ENCODE peak calls at places on chromosomes 2 and 18, in four cellular contexts. D is putamen, F is osteocyte, O is NCI-H2081 treated with DMSO at 0.1 percent for 48 hours. Q is an unnamed sample.

GRCh38 chr2:69036926-69037325 is 23.9 kb downstream of the ANTXR1 start:
- DNase-seq in D (no peak), F (no peak), O (no peak), Q (no peak)

GRCh38 chr2:15170068-15170775 is 390.9 kb downstream of the NBAS start:
- DNase-seq in D (no peak), F (no peak), O (no peak), Q (no peak)

GRCh38 chr2:231955758-231956472 is 5.6 kb upstream of the DIS3L2 start:
- DNase-seq in D (no peak), F (peak), O (no peak), Q (no peak)

GRCh38 chr18:11963991-11964484 is 17.3 kb upstream of the IMPA2 start:
- DNase-seq in D (no peak), F (no peak), O (no peak), Q (no peak)

GRCh38 chr18:73283788-73284187 is 416.0 kb upstream of the NETO1 start:
- DNase-seq in D (no peak), F (no peak), O (no peak), Q (no peak)

GRCh38 chr2:119486886-119487285 is 37.4 kb downstream of the SCTR start:
- DNase-seq in D (no peak), F (no peak), O (no peak), Q (no peak)

GRCh38 chr2:12507295-12507694 is 209.4 kb upstream of the TRIB2 start:
- DNase-seq in D (no peak), F (no peak), O (no peak), Q (no peak)

GRCh38 chr2:17620841-17621240 is 80.3 kb downstream of the VSNL1 start:
- DNase-seq in D (no peak), F (no peak), O (no peak), Q (no peak)

GRCh38 chr2:120735750-120736170 is at the start of gene GLI2:
- DNase-seq in D (peak), F (peak), O (no peak), Q (peak)

GRCh38 chr18:79625195-79625923 is 54.2 kb upstream of the CTDP1 start:
- DNase-seq in D (peak), F (no peak), O (no peak), Q (no peak)

GRCh38 chr2:222809582-222809981 is 51.3 kb upstream of the ACSL3 start:
- DNase-seq in D (no peak), F (no peak), O (no peak), Q (no peak)

GRCh38 chr2:191802180-191802579 is 44.7 kb downstream of the CAVIN2 start:
- DNase-seq in D (no peak), F (no peak), O (no peak), Q (no peak)

GRCh38 chr2:115190459-115190858 is 748.0 kb downstream of the DPP10 start:
- DNase-seq in D (no peak), F (no peak), O (no peak), Q (no peak)

GRCh38 chr18:31429623-31430022 is 17.9 kb upstream of the DSG3 start:
- DNase-seq in D (no peak), F (no peak), O (no peak), Q (no peak)

GRCh38 chr18:9716780-9717563 is 8.9 kb downstream of the RAB31 start:
- DNase-seq in D (no peak), F (no peak), O (no peak), Q (no peak)

GRCh38 chr2:3025261-3025660 is 352.4 kb downstream of the EIPR1 start:
- DNase-seq in D (no peak), F (no peak), O (no peak), Q (no peak)

GRCh38 chr2:237616373-237617304 is 10.7 kb upstream of the LRRFIP1 start:
- DNase-seq in D (no peak), F (no peak), O (no peak), Q (no peak)

GRCh38 chr2:240481720-240482119 is 46.3 kb downstream of the GPC1 start:
- DNase-seq in D (no peak), F (peak), O (no peak), Q (no peak)

GRCh38 chr2:161576421-161576820 is 47.8 kb upstream of the SLC4A10 start:
- DNase-seq in D (no peak), F (no peak), O (no peak), Q (no peak)

GRCh38 chr2:96116879-96117533 is 635 bp upstream of the ADRA2B start:
- DNase-seq in D (peak), F (no peak), O (no peak), Q (peak)

GRCh38 chr18:3332376-3332775 is 70.4 kb downstream of the MYL12B start:
- DNase-seq in D (no peak), F (no peak), O (no peak), Q (no peak)

GRCh38 chr2:20170646-20171250 is 54.2 kb downstream of the SDC1 start:
- DNase-seq in D (no peak), F (no peak), O (no peak), Q (no peak)

GRCh38 chr2:237445611-237446332 is 31.8 kb upstream of the COL6A3 start:
- DNase-seq in D (no peak), F (no peak), O (no peak), Q (no peak)

GRCh38 chr2:216535454-216535995 is 36.9 kb downstream of the RPL37A start:
- DNase-seq in D (no peak), F (peak), O (no peak), Q (no peak)

GRCh38 chr18:5914971-5915370 is 19.6 kb upstream of the TMEM200C start:
- DNase-seq in D (no peak), F (no peak), O (no peak), Q (no peak)

GRCh38 chr2:67650292-67651133 is 253.4 kb downstream of the ETAA1 start:
- DNase-seq in D (peak), F (peak), O (no peak), Q (no peak)

GRCh38 chr2:55550368-55551102 is 31.0 kb downstream of the CFAP36 start:
- DNase-seq in D (no peak), F (no peak), O (no peak), Q (no peak)

GRCh38 chr2:177072069-177072468 is 140.5 kb upstream of the HNRNPA3 start:
- DNase-seq in D (peak), F (no peak), O (no peak), Q (no peak)

GRCh38 chr18:46407471-46408166 is 249.4 kb downstream of the LOXHD1 start:
- DNase-seq in D (no peak), F (no peak), O (no peak), Q (no peak)

GRCh38 chr2:46122318-46122970 is 174.8 kb upstream of the EPAS1 start:
- DNase-seq in D (no peak), F (no peak), O (no peak), Q (no peak)

GRCh38 chr2:27929916-27930486 is 39.5 kb downstream of the BABAM2 start:
- DNase-seq in D (no peak), F (no peak), O (no peak), Q (no peak)

GRCh38 chr2:30655660-30656059 is 151.6 kb downstream of the CAPN13 start:
- DNase-seq in D (no peak), F (no peak), O (no peak), Q (no peak)

GRCh38 chr2:69961496-69961895 is at the start of gene ASPRV1:
- DNase-seq in D (peak), F (no peak), O (no peak), Q (no peak)

GRCh38 chr2:28649481-28650260 is 102.0 kb upstream of the PPP1CB start:
- DNase-seq in D (no peak), F (no peak), O (no peak), Q (no peak)